ENCODE peak calls at places on chromosomes 3 and 15, in nine cellular contexts. S is GM04503; F is ovary; N is stimulated activated CD8-positive, alpha-beta memory T cell treated with anti-CD3 and anti-CD28 coated beads, Interleukin-7, amount 100 ng/mL, for 48 hours; Y is mesendoderm; E is iPS-NIHi11; C is GM12865; V is ACHN; M is lower leg skin. P is an unnamed sample.

GRCh38 chr3:64398431-64398830 is 173.2 kb upstream of the PRICKLE2 start:
- DNase-seq in S (peak), F (no peak), N (no peak), Y (no peak), E (no peak), C (no peak), V (no peak), M (no peak), P (no peak)

GRCh38 chr3:184611606-184612304 is 50.2 kb downstream of the EPHB3 start:
- DNase-seq in S (no peak), F (no peak), N (no peak), Y (no peak), E (no peak), C (no peak), V (no peak), M (no peak), P (no peak)

GRCh38 chr3:2504912-2505311 is 406.2 kb downstream of the CNTN4 start:
- DNase-seq in S (no peak), F (no peak), N (no peak), Y (no peak), E (no peak), C (no peak), V (no peak), M (no peak), P (no peak)

GRCh38 chr3:71185733-71186455 is 397.6 kb downstream of the FOXP1 start:
- DNase-seq in S (no peak), F (no peak), N (no peak), Y (no peak), E (no peak), C (no peak), V (no peak), M (no peak), P (no peak)

GRCh38 chr3:169161011-169161410 is 502.5 kb downstream of the MECOM start:
- DNase-seq in S (no peak), F (no peak), N (no peak), Y (no peak), E (no peak), C (no peak), V (no peak), M (no peak), P (no peak)

GRCh38 chr15:39961051-39961450 is 27.1 kb downstream of the EIF2AK4 start:
- DNase-seq in S (no peak), F (no peak), N (no peak), Y (no peak), E (no peak), C (no peak), V (no peak), M (no peak), P (no peak)

GRCh38 chr15:96362759-96363678 is 32.5 kb downstream of the NR2F2 start:
- DNase-seq in S (no peak), F (no peak), N (no peak), Y (peak), E (no peak), C (peak), V (no peak), M (no peak), P (no peak)

GRCh38 chr3:55675478-55675877 is 188.4 kb upstream of the WNT5A start:
- DNase-seq in S (no peak), F (no peak), N (no peak), Y (no peak), E (no peak), C (peak), V (no peak), M (no peak), P (no peak)

GRCh38 chr15:74400313-74400850 is 32.9 kb upstream of the CYP11A1 start:
- DNase-seq in S (no peak), F (no peak), N (no peak), Y (no peak), E (no peak), C (no peak), V (no peak), M (no peak), P (no peak)

GRCh38 chr3:126465928-126466564 is 9.6 kb downstream of the ZXDC start:
- DNase-seq in S (no peak), F (no peak), N (no peak), Y (no peak), E (no peak), C (no peak), V (no peak), M (peak), P (no peak)

GRCh38 chr3:98972155-98972554 is 70.7 kb upstream of the DCBLD2 start:
- DNase-seq in S (peak), F (no peak), N (no peak), Y (no peak), E (no peak), C (no peak), V (peak), M (no peak), P (peak)

GRCh38 chr15:93289951-93290350 is 200.9 kb upstream of the RGMA start:
- DNase-seq in S (no peak), F (no peak), N (no peak), Y (no peak), E (no peak), C (no peak), V (no peak), M (peak), P (no peak)

GRCh38 chr15:64019764-64020163 is 26.5 kb downstream of the DAPK2 start:
- DNase-seq in S (no peak), F (no peak), N (no peak), Y (no peak), E (no peak), C (peak), V (no peak), M (no peak), P (peak)

GRCh38 chr3:183298708-183299153 is 45.7 kb downstream of the B3GNT5 start:
- DNase-seq in S (peak), F (peak), N (no peak), Y (peak), E (peak), C (no peak), V (peak), M (peak), P (peak)

GRCh38 chr15:40958146-40958545 is 4.9 kb downstream of the CHAC1 start:
- DNase-seq in S (no peak), F (no peak), N (no peak), Y (no peak), E (no peak), C (no peak), V (no peak), M (no peak), P (no peak)

GRCh38 chr15:79365765-79366164 is 54.9 kb downstream of the TMED3 start:
- DNase-seq in S (no peak), F (no peak), N (no peak), Y (peak), E (no peak), C (no peak), V (no peak), M (no peak), P (no peak)

GRCh38 chr15:57235865-57236264 is 140.4 kb upstream of the CGNL1 start:
- DNase-seq in S (no peak), F (no peak), N (no peak), Y (peak), E (peak), C (no peak), V (peak), M (no peak), P (peak)

GRCh38 chr3:42493126-42493797 is 9.2 kb upstream of the VIPR1 start:
- DNase-seq in S (no peak), F (no peak), N (no peak), Y (no peak), E (no peak), C (no peak), V (no peak), M (peak), P (no peak)

GRCh38 chr3:140050977-140051957 is 116.3 kb downstream of the CLSTN2 start:
- DNase-seq in S (no peak), F (no peak), N (no peak), Y (peak), E (peak), C (no peak), V (no peak), M (no peak), P (peak)

GRCh38 chr15:40766906-40767837 is 2.6 kb upstream of the C15orf62 start:
- DNase-seq in S (no peak), F (no peak), N (no peak), Y (no peak), E (no peak), C (no peak), V (peak), M (no peak), P (peak)

GRCh38 chr3:44077267-44077666 is 164.4 kb upstream of the TOPAZ1 start:
- DNase-seq in S (no peak), F (no peak), N (no peak), Y (peak), E (peak), C (peak), V (peak), M (peak), P (no peak)

GRCh38 chr3:3815206-3815605 is 16.0 kb downstream of the LRRN1 start:
- DNase-seq in S (no peak), F (no peak), N (no peak), Y (no peak), E (no peak), C (no peak), V (no peak), M (no peak), P (no peak)

GRCh38 chr3:186603159-186603558 is 9.7 kb upstream of the AHSG start:
- DNase-seq in S (no peak), F (no peak), N (no peak), Y (no peak), E (no peak), C (no peak), V (no peak), M (no peak), P (no peak)

GRCh38 chr3:37741644-37742043 is 120.0 kb upstream of the CTDSPL start:
- DNase-seq in S (no peak), F (no peak), N (no peak), Y (no peak), E (peak), C (no peak), V (peak), M (no peak), P (peak)

GRCh38 chr3:149004622-149005021 is 13.3 kb downstream of the GYG1 start:
- DNase-seq in S (no peak), F (no peak), N (no peak), Y (no peak), E (no peak), C (no peak), V (peak), M (no peak), P (no peak)

GRCh38 chr15:62899090-62899493 is 143.5 kb upstream of the TPM1 start:
- DNase-seq in S (no peak), F (no peak), N (no peak), Y (no peak), E (no peak), C (no peak), V (no peak), M (no peak), P (no peak)

GRCh38 chr15:63305276-63305675 is 27.9 kb downstream of the APH1B start:
- DNase-seq in S (no peak), F (no peak), N (no peak), Y (no peak), E (no peak), C (no peak), V (no peak), M (no peak), P (no peak)

GRCh38 chr3:183213941-183214612 is 39.0 kb upstream of the B3GNT5 start:
- DNase-seq in S (no peak), F (no peak), N (no peak), Y (no peak), E (no peak), C (no peak), V (no peak), M (no peak), P (no peak)

GRCh38 chr15:56383011-56383410 is 17.8 kb downstream of the TEX9 start:
- DNase-seq in S (no peak), F (no peak), N (no peak), Y (no peak), E (no peak), C (no peak), V (no peak), M (no peak), P (no peak)

GRCh38 chr3:33440578-33441321 is 545 bp upstream of the UBP1 start:
- DNase-seq in S (peak), F (no peak), N (no peak), Y (peak), E (peak), C (peak), V (peak), M (peak), P (peak)

GRCh38 chr3:119492128-119492527 is 6.2 kb upstream of the TIMMDC1 start:
- DNase-seq in S (no peak), F (no peak), N (no peak), Y (no peak), E (no peak), C (no peak), V (no peak), M (no peak), P (no peak)

GRCh38 chr15:93980149-93980911 is 251.0 kb upstream of the MCTP2 start:
- DNase-seq in S (no peak), F (no peak), N (no peak), Y (no peak), E (no peak), C (no peak), V (no peak), M (no peak), P (no peak)

GRCh38 chr3:100009285-100010086 is 104.8 kb downstream of the FILIP1L start:
- DNase-seq in S (no peak), F (no peak), N (no peak), Y (no peak), E (no peak), C (no peak), V (no peak), M (no peak), P (no peak)

GRCh38 chr15:76840830-76841460 is 64.2 kb downstream of the SCAPER start:
- DNase-seq in S (peak), F (no peak), N (no peak), Y (peak), E (peak), C (peak), V (peak), M (no peak), P (no peak)

GRCh38 chr3:37040231-37040630 is 46.9 kb downstream of the MLH1 start:
- DNase-seq in S (no peak), F (no peak), N (no peak), Y (no peak), E (no peak), C (no peak), V (no peak), M (no peak), P (no peak)

GRCh38 chr15:101295607-101296225 is 668 bp upstream of the SNRPA1 start:
- DNase-seq in S (no peak), F (no peak), N (no peak), Y (no peak), E (peak), C (no peak), V (no peak), M (peak), P (no peak)

GRCh38 chr3:182948305-182948704 is 32.0 kb downstream of the DCUN1D1 start:
- DNase-seq in S (no peak), F (no peak), N (no peak), Y (no peak), E (no peak), C (no peak), V (no peak), M (no peak), P (no peak)

GRCh38 chr3:157618075-157618760 is 115.0 kb upstream of the VEPH1 start:
- DNase-seq in S (peak), F (no peak), N (no peak), Y (peak), E (peak), C (peak), V (peak), M (no peak), P (peak)